ENCODE peak calls at places on chromosomes 1 and 21, in ten cellular contexts. One of them, this sample, is unnamed.

GRCh38 chr21:40178726-40179125 is 311.5 kb downstream of the PCP4 start:
- DNase-seq in stimulated activated CD4-positive, alpha-beta T cell treated with anti-CD3 and anti-CD28 coated beads, Interleukin-4, amount 100 ng/mL, for 24 hours: no peak
- DNase-seq in brain microvascular endothelial cell: no peak
- DNase-seq in tibial nerve: no peak
- DNase-seq in occipital lobe: no peak
- DNase-seq in NCI-H187: no peak
- DNase-seq in NCI-H446: no peak
- DNase-seq in AG08396: no peak
- DNase-seq in T-helper 17 cell: no peak
- DNase-seq in epithelial cell of proximal tubule: no peak
- DNase-seq in this sample: no peak

GRCh38 chr1:81600878-81601658 is 199.7 kb upstream of the ADGRL2 start:
- DNase-seq in occipital lobe: no peak
- DNase-seq in AG08396: no peak
- DNase-seq in epithelial cell of proximal tubule: no peak
- DNase-seq in T-helper 17 cell: no peak
- DNase-seq in tibial nerve: no peak
- DNase-seq in stimulated activated CD4-positive, alpha-beta T cell treated with anti-CD3 and anti-CD28 coated beads, Interleukin-4, amount 100 ng/mL, for 24 hours: no peak
- DNase-seq in NCI-H187: no peak
- DNase-seq in NCI-H446: no peak
- DNase-seq in brain microvascular endothelial cell: no peak
- DNase-seq in this sample: no peak

GRCh38 chr1:245549981-245550701 is 395.4 kb downstream of the KIF26B start:
- DNase-seq in NCI-H446: no peak
- DNase-seq in brain microvascular endothelial cell: no peak
- DNase-seq in stimulated activated CD4-positive, alpha-beta T cell treated with anti-CD3 and anti-CD28 coated beads, Interleukin-4, amount 100 ng/mL, for 24 hours: no peak
- DNase-seq in tibial nerve: no peak
- DNase-seq in occipital lobe: no peak
- DNase-seq in T-helper 17 cell: no peak
- DNase-seq in AG08396: no peak
- DNase-seq in epithelial cell of proximal tubule: no peak
- DNase-seq in NCI-H187: no peak
- DNase-seq in this sample: no peak

GRCh38 chr1:224623743-224624333 is 7.7 kb downstream of the CNIH3 start:
- DNase-seq in stimulated activated CD4-positive, alpha-beta T cell treated with anti-CD3 and anti-CD28 coated beads, Interleukin-4, amount 100 ng/mL, for 24 hours: peak; percentile 67
- DNase-seq in T-helper 17 cell: peak; percentile 63
- DNase-seq in tibial nerve: no peak
- DNase-seq in NCI-H187: no peak
- DNase-seq in epithelial cell of proximal tubule: no peak
- DNase-seq in occipital lobe: no peak
- DNase-seq in brain microvascular endothelial cell: peak; percentile 96
- DNase-seq in AG08396: peak; percentile 86
- DNase-seq in NCI-H446: no peak
- DNase-seq in this sample: peak; percentile 46

GRCh38 chr1:151681921-151682320 is 34.7 kb downstream of the CELF3 start:
- DNase-seq in NCI-H187: no peak
- DNase-seq in stimulated activated CD4-positive, alpha-beta T cell treated with anti-CD3 and anti-CD28 coated beads, Interleukin-4, amount 100 ng/mL, for 24 hours: no peak
- DNase-seq in NCI-H446: no peak
- DNase-seq in brain microvascular endothelial cell: no peak
- DNase-seq in AG08396: no peak
- DNase-seq in T-helper 17 cell: no peak
- DNase-seq in epithelial cell of proximal tubule: no peak
- DNase-seq in occipital lobe: no peak
- DNase-seq in tibial nerve: no peak
- DNase-seq in this sample: no peak

GRCh38 chr1:37793773-37794371 is at the start of gene MANEAL:
- DNase-seq in brain microvascular endothelial cell: peak; percentile 29
- DNase-seq in AG08396: peak; percentile 83
- DNase-seq in tibial nerve: no peak
- DNase-seq in stimulated activated CD4-positive, alpha-beta T cell treated with anti-CD3 and anti-CD28 coated beads, Interleukin-4, amount 100 ng/mL, for 24 hours: peak; percentile 19
- DNase-seq in epithelial cell of proximal tubule: no peak
- DNase-seq in T-helper 17 cell: peak; percentile 15
- DNase-seq in NCI-H187: peak; percentile 57
- DNase-seq in NCI-H446: no peak
- DNase-seq in occipital lobe: peak; percentile 63
- DNase-seq in this sample: peak; percentile 36

GRCh38 chr1:9883585-9884449 is 26.3 kb downstream of the CTNNBIP1 start:
- DNase-seq in epithelial cell of proximal tubule: no peak
- DNase-seq in NCI-H187: no peak
- DNase-seq in stimulated activated CD4-positive, alpha-beta T cell treated with anti-CD3 and anti-CD28 coated beads, Interleukin-4, amount 100 ng/mL, for 24 hours: no peak
- DNase-seq in tibial nerve: no peak
- DNase-seq in T-helper 17 cell: no peak
- DNase-seq in brain microvascular endothelial cell: no peak
- DNase-seq in AG08396: no peak
- DNase-seq in occipital lobe: no peak
- DNase-seq in NCI-H446: no peak
- DNase-seq in this sample: no peak

GRCh38 chr1:202909494-202909893 is 17.5 kb downstream of the KLHL12 start:
- DNase-seq in T-helper 17 cell: no peak
- DNase-seq in AG08396: no peak
- DNase-seq in NCI-H446: no peak
- DNase-seq in brain microvascular endothelial cell: no peak
- DNase-seq in NCI-H187: no peak
- DNase-seq in stimulated activated CD4-positive, alpha-beta T cell treated with anti-CD3 and anti-CD28 coated beads, Interleukin-4, amount 100 ng/mL, for 24 hours: no peak
- DNase-seq in occipital lobe: no peak
- DNase-seq in epithelial cell of proximal tubule: no peak
- DNase-seq in tibial nerve: no peak
- DNase-seq in this sample: no peak

GRCh38 chr1:20093940-20094391 is 24.0 kb downstream of the PLA2G5 start:
- DNase-seq in T-helper 17 cell: no peak
- DNase-seq in NCI-H187: no peak
- DNase-seq in occipital lobe: no peak
- DNase-seq in brain microvascular endothelial cell: no peak
- DNase-seq in epithelial cell of proximal tubule: no peak
- DNase-seq in stimulated activated CD4-positive, alpha-beta T cell treated with anti-CD3 and anti-CD28 coated beads, Interleukin-4, amount 100 ng/mL, for 24 hours: no peak
- DNase-seq in NCI-H446: no peak
- DNase-seq in AG08396: no peak
- DNase-seq in tibial nerve: peak; percentile 43
- DNase-seq in this sample: no peak

GRCh38 chr1:198495635-198496034 is 44.8 kb downstream of the ATP6V1G3 start:
- DNase-seq in stimulated activated CD4-positive, alpha-beta T cell treated with anti-CD3 and anti-CD28 coated beads, Interleukin-4, amount 100 ng/mL, for 24 hours: no peak
- DNase-seq in NCI-H187: no peak
- DNase-seq in occipital lobe: no peak
- DNase-seq in tibial nerve: no peak
- DNase-seq in T-helper 17 cell: no peak
- DNase-seq in epithelial cell of proximal tubule: no peak
- DNase-seq in brain microvascular endothelial cell: no peak
- DNase-seq in NCI-H446: no peak
- DNase-seq in AG08396: no peak
- DNase-seq in this sample: no peak

GRCh38 chr1:67687649-67688048 is 2.6 kb downstream of the GADD45A start:
- DNase-seq in brain microvascular endothelial cell: peak; percentile 49
- DNase-seq in epithelial cell of proximal tubule: peak; percentile 84
- DNase-seq in tibial nerve: no peak
- DNase-seq in stimulated activated CD4-positive, alpha-beta T cell treated with anti-CD3 and anti-CD28 coated beads, Interleukin-4, amount 100 ng/mL, for 24 hours: no peak
- DNase-seq in AG08396: peak; percentile 49
- DNase-seq in NCI-H187: no peak
- DNase-seq in NCI-H446: no peak
- DNase-seq in T-helper 17 cell: no peak
- DNase-seq in occipital lobe: no peak
- DNase-seq in this sample: no peak

GRCh38 chr1:214895226-214895625 is 187.3 kb upstream of the KCNK2 start:
- DNase-seq in AG08396: no peak
- DNase-seq in tibial nerve: no peak
- DNase-seq in NCI-H187: no peak
- DNase-seq in occipital lobe: no peak
- DNase-seq in stimulated activated CD4-positive, alpha-beta T cell treated with anti-CD3 and anti-CD28 coated beads, Interleukin-4, amount 100 ng/mL, for 24 hours: no peak
- DNase-seq in T-helper 17 cell: no peak
- DNase-seq in NCI-H446: no peak
- DNase-seq in brain microvascular endothelial cell: no peak
- DNase-seq in epithelial cell of proximal tubule: peak; percentile 19
- DNase-seq in this sample: no peak

GRCh38 chr1:17438977-17439249 is 564 bp downstream of the RCC2 start:
- DNase-seq in stimulated activated CD4-positive, alpha-beta T cell treated with anti-CD3 and anti-CD28 coated beads, Interleukin-4, amount 100 ng/mL, for 24 hours: peak; percentile 17
- DNase-seq in AG08396: no peak
- DNase-seq in brain microvascular endothelial cell: no peak
- DNase-seq in NCI-H187: no peak
- DNase-seq in T-helper 17 cell: no peak
- DNase-seq in tibial nerve: no peak
- DNase-seq in occipital lobe: no peak
- DNase-seq in epithelial cell of proximal tubule: no peak
- DNase-seq in NCI-H446: no peak
- DNase-seq in this sample: no peak

GRCh38 chr1:221829327-221830011 is 87.6 kb upstream of the DUSP10 start:
- DNase-seq in occipital lobe: no peak
- DNase-seq in NCI-H446: no peak
- DNase-seq in NCI-H187: no peak
- DNase-seq in tibial nerve: no peak
- DNase-seq in stimulated activated CD4-positive, alpha-beta T cell treated with anti-CD3 and anti-CD28 coated beads, Interleukin-4, amount 100 ng/mL, for 24 hours: peak; percentile 70
- DNase-seq in epithelial cell of proximal tubule: peak; percentile 89
- DNase-seq in T-helper 17 cell: no peak
- DNase-seq in brain microvascular endothelial cell: peak; percentile 99
- DNase-seq in AG08396: peak; percentile 62
- DNase-seq in this sample: peak; percentile 77

GRCh38 chr1:181077576-181078242 is 10.8 kb upstream of the IER5 start:
- DNase-seq in occipital lobe: no peak
- DNase-seq in tibial nerve: no peak
- DNase-seq in stimulated activated CD4-positive, alpha-beta T cell treated with anti-CD3 and anti-CD28 coated beads, Interleukin-4, amount 100 ng/mL, for 24 hours: no peak
- DNase-seq in NCI-H187: no peak
- DNase-seq in T-helper 17 cell: no peak
- DNase-seq in epithelial cell of proximal tubule: no peak
- DNase-seq in brain microvascular endothelial cell: no peak
- DNase-seq in NCI-H446: no peak
- DNase-seq in AG08396: no peak
- DNase-seq in this sample: no peak

GRCh38 chr1:230408971-230409370 is 17.2 kb downstream of the PGBD5 start:
- DNase-seq in epithelial cell of proximal tubule: no peak
- DNase-seq in tibial nerve: no peak
- DNase-seq in occipital lobe: no peak
- DNase-seq in NCI-H446: no peak
- DNase-seq in T-helper 17 cell: no peak
- DNase-seq in NCI-H187: no peak
- DNase-seq in stimulated activated CD4-positive, alpha-beta T cell treated with anti-CD3 and anti-CD28 coated beads, Interleukin-4, amount 100 ng/mL, for 24 hours: no peak
- DNase-seq in brain microvascular endothelial cell: no peak
- DNase-seq in AG08396: no peak
- DNase-seq in this sample: no peak

GRCh38 chr1:189438808-189439207 is 1038.9 kb downstream of the BRINP3 start:
- DNase-seq in stimulated activated CD4-positive, alpha-beta T cell treated with anti-CD3 and anti-CD28 coated beads, Interleukin-4, amount 100 ng/mL, for 24 hours: no peak
- DNase-seq in brain microvascular endothelial cell: no peak
- DNase-seq in NCI-H446: no peak
- DNase-seq in NCI-H187: no peak
- DNase-seq in occipital lobe: no peak
- DNase-seq in AG08396: no peak
- DNase-seq in tibial nerve: no peak
- DNase-seq in T-helper 17 cell: no peak
- DNase-seq in epithelial cell of proximal tubule: no peak
- DNase-seq in this sample: no peak

GRCh38 chr1:2248854-2249558 is 20.9 kb downstream of the SKI start:
- DNase-seq in occipital lobe: no peak
- DNase-seq in epithelial cell of proximal tubule: no peak
- DNase-seq in AG08396: no peak
- DNase-seq in brain microvascular endothelial cell: no peak
- DNase-seq in T-helper 17 cell: no peak
- DNase-seq in tibial nerve: no peak
- DNase-seq in stimulated activated CD4-positive, alpha-beta T cell treated with anti-CD3 and anti-CD28 coated beads, Interleukin-4, amount 100 ng/mL, for 24 hours: no peak
- DNase-seq in NCI-H187: no peak
- DNase-seq in NCI-H446: no peak
- DNase-seq in this sample: no peak

GRCh38 chr1:204924013-204924759 is 53.5 kb downstream of the NFASC start:
- DNase-seq in AG08396: peak; percentile 21
- DNase-seq in brain microvascular endothelial cell: peak; percentile 12
- DNase-seq in stimulated activated CD4-positive, alpha-beta T cell treated with anti-CD3 and anti-CD28 coated beads, Interleukin-4, amount 100 ng/mL, for 24 hours: no peak
- DNase-seq in epithelial cell of proximal tubule: no peak
- DNase-seq in T-helper 17 cell: no peak
- DNase-seq in occipital lobe: no peak
- DNase-seq in tibial nerve: no peak
- DNase-seq in NCI-H446: no peak
- DNase-seq in NCI-H187: no peak
- DNase-seq in this sample: no peak

GRCh38 chr1:204456826-204457361 is 37.7 kb downstream of the PIK3C2B start:
- DNase-seq in brain microvascular endothelial cell: no peak
- DNase-seq in NCI-H187: no peak
- DNase-seq in stimulated activated CD4-positive, alpha-beta T cell treated with anti-CD3 and anti-CD28 coated beads, Interleukin-4, amount 100 ng/mL, for 24 hours: no peak
- DNase-seq in epithelial cell of proximal tubule: no peak
- DNase-seq in occipital lobe: no peak
- DNase-seq in AG08396: no peak
- DNase-seq in NCI-H446: no peak
- DNase-seq in tibial nerve: no peak
- DNase-seq in T-helper 17 cell: no peak
- DNase-seq in this sample: no peak

GRCh38 chr1:220680085-220680687 is 10.0 kb upstream of the C1orf115 start:
- DNase-seq in NCI-H187: no peak
- DNase-seq in epithelial cell of proximal tubule: no peak
- DNase-seq in NCI-H446: peak; percentile 32
- DNase-seq in stimulated activated CD4-positive, alpha-beta T cell treated with anti-CD3 and anti-CD28 coated beads, Interleukin-4, amount 100 ng/mL, for 24 hours: no peak
- DNase-seq in tibial nerve: no peak
- DNase-seq in AG08396: peak; percentile 58
- DNase-seq in occipital lobe: no peak
- DNase-seq in brain microvascular endothelial cell: no peak
- DNase-seq in T-helper 17 cell: no peak
- DNase-seq in this sample: no peak

GRCh38 chr1:234601217-234602017 is 8.6 kb downstream of the IRF2BP2 start:
- DNase-seq in occipital lobe: no peak
- DNase-seq in brain microvascular endothelial cell: no peak
- DNase-seq in tibial nerve: no peak
- DNase-seq in T-helper 17 cell: peak; percentile 19
- DNase-seq in stimulated activated CD4-positive, alpha-beta T cell treated with anti-CD3 and anti-CD28 coated beads, Interleukin-4, amount 100 ng/mL, for 24 hours: peak; percentile 19
- DNase-seq in epithelial cell of proximal tubule: no peak
- DNase-seq in AG08396: no peak
- DNase-seq in NCI-H446: no peak
- DNase-seq in NCI-H187: no peak
- DNase-seq in this sample: no peak